ENCODE peak calls at places on chromosomes 1 and 21, in ten cellular contexts. J, L, F, S, E, B, W, I, N and O are unnamed samples.

GRCh38 chr1:203200059-203200553 is 13.6 kb upstream of the CHI3L1 start:
- DNase-seq in J (no peak), L (peak; percentile 78), B (no peak), S (no peak), W (peak; percentile 18), I (peak; percentile 72), N (no peak), E (no peak), F (no peak), O (no peak)

GRCh38 chr1:46551597-46552095 is at the start of gene KNCN:
- DNase-seq in J (no peak), L (no peak), N (no peak), S (no peak), B (no peak), I (no peak), W (no peak), E (no peak), F (no peak), O (no peak)

GRCh38 chr21:41149199-41149598 is 18.8 kb upstream of the BACE2 start:
- DNase-seq in E (no peak), N (no peak), I (no peak), S (no peak), B (no peak), L (no peak), F (no peak), W (no peak), J (no peak), O (no peak)

GRCh38 chr21:33029512-33029921 is 3.8 kb downstream of the OLIG2 start:
- DNase-seq in S (no peak), W (no peak), B (no peak), L (no peak), N (no peak), I (peak; percentile 40), E (no peak), J (no peak), F (no peak), O (no peak)

GRCh38 chr1:43052322-43052721 is 93.7 kb upstream of the SLC2A1 start:
- DNase-seq in B (no peak), N (no peak), I (no peak), J (no peak), E (no peak), S (no peak), F (no peak), L (no peak), W (no peak), O (no peak)

GRCh38 chr1:172499636-172500141 is 33.3 kb upstream of the SUCO start:
- DNase-seq in N (no peak), I (no peak), S (peak; percentile 10), B (no peak), L (no peak), J (no peak), F (peak; percentile 56), E (no peak), W (no peak), O (peak; percentile 81)

GRCh38 chr1:68230901-68231626 is 1.3 kb downstream of the WLS start:
- DNase-seq in B (peak; percentile 63), F (no peak), S (peak; percentile 34), W (peak; percentile 45), J (no peak), E (no peak), N (peak; percentile 65), L (no peak), I (peak; percentile 79), O (peak; percentile 41)

GRCh38 chr1:9843576-9843945 is 19.8 kb upstream of the CLSTN1 start:
- DNase-seq in L (no peak), I (peak; percentile 58), S (peak; percentile 51), F (no peak), N (no peak), W (peak; percentile 38), E (no peak), J (no peak), B (peak; percentile 41), O (peak; percentile 51)

GRCh38 chr1:200739499-200740290 is 1.0 kb downstream of the CAMSAP2 start:
- DNase-seq in W (peak; percentile 38), J (no peak), E (peak; percentile 63), I (peak; percentile 74), F (peak; percentile 28), N (peak; percentile 60), B (no peak), S (peak; percentile 76), L (peak; percentile 38), O (peak; percentile 81)

GRCh38 chr1:154176341-154176740 is 15.6 kb downstream of the TPM3 start:
- DNase-seq in W (no peak), I (no peak), B (no peak), N (no peak), E (no peak), L (peak; percentile 40), F (no peak), J (no peak), S (peak; percentile 28), O (no peak)

GRCh38 chr1:8317647-8318360 is at the start of gene SLC45A1:
- DNase-seq in F (peak; percentile 62), S (peak; percentile 80), E (peak; percentile 95), L (peak; percentile 64), I (peak; percentile 92), B (peak; percentile 97), J (no peak), W (peak; percentile 82), N (peak; percentile 88), O (peak; percentile 78)

GRCh38 chr1:8311068-8311718 is 6.7 kb upstream of the SLC45A1 start:
- DNase-seq in N (no peak), W (no peak), B (no peak), J (no peak), F (no peak), L (no peak), I (no peak), E (no peak), S (no peak), O (no peak)

GRCh38 chr1:8312235-8313218 is 5.4 kb upstream of the SLC45A1 start:
- DNase-seq in E (no peak), F (no peak), W (peak; percentile 67), S (no peak), J (no peak), B (no peak), I (no peak), N (no peak), L (no peak), O (no peak)

GRCh38 chr1:8315573-8316475 is 2.1 kb upstream of the SLC45A1 start:
- DNase-seq in I (no peak), F (peak; percentile 29), S (no peak), J (no peak), W (no peak), E (no peak), N (no peak), B (peak; percentile 47), L (no peak), O (no peak)

DNA sequence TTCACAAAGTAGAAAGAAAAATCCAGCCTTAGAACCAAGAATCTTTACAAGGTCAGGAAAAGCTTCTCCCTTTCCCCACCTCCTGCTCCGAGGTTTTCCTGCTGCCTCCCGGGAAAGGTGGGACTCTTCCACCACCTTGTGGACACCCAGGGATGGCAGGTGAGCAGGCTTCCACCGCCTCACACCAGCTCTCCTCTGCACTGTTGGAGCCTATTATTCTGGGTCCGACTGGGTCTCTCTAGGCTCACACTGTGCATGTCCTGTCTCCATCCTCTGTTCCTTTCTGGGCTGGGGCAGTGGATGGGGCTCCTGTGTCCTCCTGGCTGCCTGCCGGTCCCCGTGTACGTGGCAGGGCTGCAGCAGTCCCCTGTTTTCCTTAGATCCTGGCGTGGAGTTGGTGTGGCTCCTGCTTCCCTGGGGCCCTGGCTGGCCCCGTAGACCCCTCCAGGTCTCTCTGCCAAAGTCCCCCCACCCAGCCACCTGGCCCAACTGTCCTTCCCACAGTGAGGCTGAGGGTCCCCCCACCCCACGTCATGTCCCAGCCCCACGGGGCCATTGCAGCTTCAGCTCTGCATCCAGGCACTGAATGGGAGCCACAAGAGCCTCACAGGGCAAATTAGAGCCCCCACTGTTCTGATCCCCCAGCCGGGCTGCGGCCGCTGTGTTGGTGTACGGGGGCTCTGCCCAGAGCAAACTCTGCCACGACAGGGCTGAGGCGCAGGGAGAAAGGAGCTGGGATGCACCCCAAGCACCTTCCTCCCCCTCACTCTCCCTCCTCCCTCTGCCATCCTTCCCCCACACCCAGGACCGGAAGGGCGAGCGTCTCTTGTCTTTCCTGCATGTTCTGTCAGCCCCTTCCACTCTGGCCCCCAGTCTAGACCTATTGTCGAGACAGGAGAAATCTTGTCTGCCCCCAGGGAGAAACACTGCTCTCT is 3.3 kb upstream of the SLC45A1 start:
- DNase-seq in S (peak; percentile 85), J (peak; percentile 11), W (peak; percentile 83), I (peak; percentile 92), L (peak; percentile 68), N (peak; percentile 88), B (peak; percentile 89), F (peak; percentile 78), E (peak; percentile 80), O (no peak)
- TF ChIP-seq EP300 in S (no peak), J (no peak), W (no peak), I (no peak), L (peak; percentile 49), N (no peak), B (no peak), F (no peak), E (peak; percentile 27), O (no peak)

DNA sequence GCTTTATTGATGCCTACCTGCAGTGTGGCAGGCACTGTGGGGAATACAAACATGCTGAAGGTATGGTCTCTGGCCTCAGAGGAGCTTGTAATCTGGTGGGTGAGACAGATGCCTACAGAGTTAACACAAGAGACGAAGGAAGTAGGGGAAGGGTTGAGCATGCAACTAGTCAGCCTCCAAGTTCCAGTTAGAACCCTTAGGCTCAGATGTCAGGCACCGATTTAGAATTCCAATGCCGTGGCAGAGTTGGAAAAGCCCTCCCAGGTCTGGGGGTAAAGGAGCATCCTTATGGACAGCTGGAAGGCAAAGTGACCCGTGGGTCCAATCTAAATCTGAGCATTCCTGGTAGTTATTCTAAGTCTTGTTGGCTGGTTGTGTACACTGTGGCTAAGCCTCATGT is 132.9 kb upstream of the GJB5 start:
- DNase-seq in S (no peak), W (no peak), F (no peak), L (no peak), E (no peak), J (no peak), B (no peak), I (no peak), N (no peak), O (no peak)
- TF ChIP-seq EP300 in S (no peak), W (no peak), F (no peak), L (no peak), E (no peak), J (no peak), B (no peak), I (no peak), N (no peak), O (no peak)

GRCh38 chr1:208027861-208028260 is 116.9 kb upstream of the CD34 start:
- DNase-seq in F (no peak), S (no peak), N (no peak), J (no peak), W (no peak), B (no peak), L (no peak), I (no peak), E (no peak), O (no peak)
- TF ChIP-seq EP300 in F (no peak), S (no peak), N (no peak), J (no peak), W (no peak), B (no peak), L (no peak), I (no peak), E (no peak), O (no peak)

DNA sequence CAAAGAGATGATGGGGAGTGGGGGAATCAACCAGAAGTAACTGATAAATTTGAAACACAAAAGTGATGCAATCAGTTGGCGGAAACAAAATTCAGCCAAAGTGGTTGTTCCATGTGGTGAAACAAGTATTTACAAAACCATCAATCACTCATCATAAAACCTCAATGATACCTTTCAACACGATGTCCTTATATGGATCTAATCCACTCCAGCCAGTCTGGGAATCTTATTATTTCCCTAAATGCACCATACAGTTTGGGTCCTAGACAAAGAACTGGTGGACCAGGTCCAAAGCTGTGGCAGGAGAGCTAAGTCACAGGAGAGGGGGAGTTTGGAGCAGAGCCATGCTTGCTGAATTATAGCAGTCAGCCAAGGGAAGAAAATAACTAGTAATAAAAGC is 303.7 kb upstream of the LRRC7 start:
- DNase-seq in N (peak; percentile 13), I (no peak), W (no peak), S (no peak), E (no peak), J (no peak), B (peak; percentile 4), F (no peak), L (no peak), O (no peak)
- TF ChIP-seq EP300 in N (no peak), I (no peak), W (no peak), S (no peak), E (no peak), J (no peak), B (no peak), F (no peak), L (peak; percentile 19), O (no peak)